ENCODE peak calls at places on chromosomes 1 and 21, in five cellular contexts. G is OCI-LY7; H is fibroblast of lung; M is naive thymus-derived CD4-positive, alpha-beta T cell; W is tibial artery. D is an unnamed sample.

GRCh38 chr1:40944326-40944725 is 35.2 kb upstream of the CTPS1 start:
- DNase-seq in G (no peak), H (peak; percentile 94), M (no peak), W (peak; percentile 51), D (no peak)

GRCh38 chr1:110696818-110697217 is 22.1 kb upstream of the KCNA3 start:
- DNase-seq in G (no peak), H (no peak), M (no peak), W (no peak), D (no peak)

GRCh38 chr1:56329970-56330369 is 249.4 kb downstream of the PLPP3 start:
- DNase-seq in G (no peak), H (peak; percentile 54), M (no peak), W (no peak), D (no peak)

GRCh38 chr1:232538224-232538942 is 91.5 kb downstream of the SIPA1L2 start:
- DNase-seq in G (no peak), H (peak; percentile 31), M (no peak), W (no peak), D (no peak)

GRCh38 chr1:12034381-12034801 is 15.1 kb downstream of the MIIP start:
- DNase-seq in G (no peak), H (peak; percentile 66), M (no peak), W (no peak), D (no peak)

GRCh38 chr1:160534823-160535605 is 12.0 kb upstream of the SLAMF6 start:
- DNase-seq in G (peak; percentile 50), H (no peak), M (peak; percentile 13), W (no peak), D (no peak)

GRCh38 chr1:93591291-93591832 is 90.3 kb downstream of the BCAR3 start:
- DNase-seq in G (no peak), H (no peak), M (no peak), W (no peak), D (no peak)

GRCh38 chr1:202122639-202123335 is at the start of gene GPR37L1:
- DNase-seq in G (no peak), H (peak; percentile 55), M (no peak), W (peak; percentile 50), D (no peak)

GRCh38 chr1:87226341-87226760 is 102.3 kb upstream of the LMO4 start:
- DNase-seq in G (no peak), H (peak; percentile 97), M (no peak), W (peak; percentile 67), D (peak; percentile 56)

GRCh38 chr1:98749152-98749756 is 87.7 kb downstream of the SNX7 start:
- DNase-seq in G (peak; percentile 37), H (peak; percentile 39), M (peak; percentile 15), W (no peak), D (no peak)

GRCh38 chr1:33321178-33321577 is 280 bp upstream of the A3GALT2 start:
- DNase-seq in G (no peak), H (no peak), M (no peak), W (no peak), D (no peak)

GRCh38 chr1:241424480-241424971 is 67.5 kb upstream of the RGS7 start:
- DNase-seq in G (no peak), H (no peak), M (no peak), W (no peak), D (no peak)

GRCh38 chr1:25773441-25774125 is 26.4 kb upstream of the SELENON start:
- DNase-seq in G (no peak), H (no peak), M (no peak), W (no peak), D (peak; percentile 44)

GRCh38 chr1:237043846-237044636 is 2.1 kb downstream of the RYR2 start:
- DNase-seq in G (no peak), H (no peak), M (no peak), W (no peak), D (no peak)

GRCh38 chr1:11400567-11400966 is 78.4 kb upstream of the DISP3 start:
- DNase-seq in G (no peak), H (no peak), M (no peak), W (no peak), D (no peak)

GRCh38 chr1:46657775-46658174 is 10.4 kb downstream of the ATPAF1 start:
- DNase-seq in G (no peak), H (no peak), M (no peak), W (no peak), D (no peak)

GRCh38 chr21:25565272-25566199 is 41.7 kb downstream of the MRPL39 start:
- DNase-seq in G (no peak), H (no peak), M (no peak), W (no peak), D (no peak)

GRCh38 chr1:25756210-25756609 is 43.8 kb upstream of the SELENON start:
- DNase-seq in G (no peak), H (no peak), M (no peak), W (no peak), D (no peak)

GRCh38 chr1:185017338-185017737 is 28.0 kb upstream of the RNF2 start:
- DNase-seq in G (no peak), H (peak; percentile 91), M (no peak), W (no peak), D (no peak)

GRCh38 chr1:231938651-231939050 is 312.1 kb downstream of the DISC1 start:
- DNase-seq in G (no peak), H (peak; percentile 38), M (no peak), W (no peak), D (no peak)

GRCh38 chr1:94014635-94015488 is 105.6 kb upstream of the GCLM start:
- DNase-seq in G (no peak), H (peak; percentile 37), M (no peak), W (no peak), D (no peak)

GRCh38 chr1:41931578-41931977 is 12.9 kb upstream of the HIVEP3 start:
- DNase-seq in G (no peak), H (no peak), M (no peak), W (no peak), D (no peak)

GRCh38 chr1:230308039-230308438 is 118.1 kb downstream of the PGBD5 start:
- DNase-seq in G (no peak), H (peak; percentile 65), M (no peak), W (peak; percentile 35), D (peak; percentile 93)

GRCh38 chr1:31234870-31235269 is 4.8 kb downstream of the NKAIN1 start:
- DNase-seq in G (no peak), H (no peak), M (no peak), W (no peak), D (no peak)

GRCh38 chr1:232440325-232441059 is 189.4 kb downstream of the SIPA1L2 start:
- DNase-seq in G (no peak), H (no peak), M (no peak), W (no peak), D (no peak)

GRCh38 chr1:94399449-94399848 is 18.7 kb upstream of the ABCD3 start:
- DNase-seq in G (no peak), H (no peak), M (no peak), W (no peak), D (no peak)

GRCh38 chr21:25885405-25885804 is 150.6 kb downstream of the GABPA start:
- DNase-seq in G (no peak), H (no peak), M (no peak), W (no peak), D (no peak)

GRCh38 chr1:179876289-179876715 is 1.3 kb downstream of the TOR1AIP2 start:
- DNase-seq in G (peak; percentile 14), H (peak; percentile 36), M (no peak), W (no peak), D (no peak)

GRCh38 chr21:25953659-25954058 is 216.9 kb downstream of the APP start:
- DNase-seq in G (no peak), H (no peak), M (no peak), W (no peak), D (no peak)

GRCh38 chr1:20358761-20359263 is 68.1 kb downstream of the VWA5B1 start:
- DNase-seq in G (no peak), H (peak; percentile 95), M (no peak), W (no peak), D (peak; percentile 86)

GRCh38 chr1:53327183-53327941 is 508 bp downstream of the LRP8 start:
- DNase-seq in G (peak; percentile 78), H (no peak), M (peak; percentile 52), W (no peak), D (peak; percentile 34)

GRCh38 chr1:21520899-21521716 is 11.9 kb downstream of the ALPL start:
- DNase-seq in G (no peak), H (peak; percentile 43), M (no peak), W (no peak), D (no peak)

GRCh38 chr1:49842596-49842995 is 181.2 kb downstream of the AGBL4 start:
- DNase-seq in G (no peak), H (no peak), M (no peak), W (no peak), D (no peak)
- H3K9me3 ChIP-seq in G (no peaks in the 10 kb centered on the region), H (no peaks in the 10 kb centered on the region), M (no peaks in the 10 kb centered on the region), W (no peaks in the 10 kb centered on the region), D (peaks cover 52% of the 10 kb centered on the region)

GRCh38 chr1:79633456-79633855 is 626.9 kb upstream of the ADGRL4 start:
- DNase-seq in G (no peak), H (peak; percentile 88), M (no peak), W (no peak), D (no peak)

DNA sequence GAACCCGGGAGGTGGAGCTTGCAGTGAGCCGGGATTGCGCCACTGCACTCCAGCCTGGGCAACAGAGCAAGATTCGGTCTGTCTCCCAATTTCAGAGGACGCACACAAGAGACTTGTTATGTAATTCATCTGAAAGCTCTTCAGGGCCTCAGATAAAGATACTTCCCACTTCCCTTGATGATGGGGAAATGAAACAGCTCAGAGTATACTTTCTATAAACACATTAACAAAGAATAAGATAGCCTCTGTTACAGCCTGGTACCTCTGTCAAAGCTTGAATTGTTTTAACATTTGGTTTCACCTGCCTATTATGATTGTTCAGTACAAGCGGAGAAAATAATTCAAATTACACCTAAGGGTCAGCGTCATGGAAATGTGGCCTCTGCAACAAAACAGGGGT is 622.9 kb upstream of the ADGRL4 start:
- DNase-seq in G (peak; percentile 34), H (no peak), M (no peak), W (no peak), D (no peak)
- H3K9me3 ChIP-seq in G (no peaks in the 10 kb centered on the region), H (no peaks in the 10 kb centered on the region), M (no peaks in the 10 kb centered on the region), W (no peaks in the 10 kb centered on the region), D (no peaks in the 10 kb centered on the region)

GRCh38 chr1:166716620-166717019 is 122.7 kb upstream of the POGK start:
- DNase-seq in G (no peak), H (no peak), M (no peak), W (no peak), D (no peak)

DNA sequence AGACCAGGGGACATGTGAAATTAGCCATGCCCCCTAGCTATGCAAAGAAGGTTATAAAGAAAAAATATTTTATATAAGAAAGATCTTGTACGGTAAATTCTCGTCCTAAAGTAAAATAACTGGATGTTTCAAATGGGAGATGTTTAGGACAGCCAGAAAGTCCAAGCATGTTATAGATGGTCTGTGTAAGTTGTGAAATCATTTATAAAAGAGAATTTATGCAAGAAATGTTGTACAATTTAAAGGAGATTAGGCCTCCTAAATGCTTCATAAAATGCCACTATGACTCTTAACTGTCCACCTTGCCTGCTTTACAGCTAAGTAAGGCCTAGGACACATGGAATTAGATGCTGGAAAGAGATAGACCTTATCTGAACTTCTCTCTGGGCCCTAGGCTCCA is 118.1 kb upstream of the POGK start:
- DNase-seq in G (peak; percentile 34), H (no peak), M (no peak), W (no peak), D (no peak)
- H3K9me3 ChIP-seq in G (peaks cover 19% of the 10 kb centered on the region), H (no peaks in the 10 kb centered on the region), M (no peaks in the 10 kb centered on the region), W (no peaks in the 10 kb centered on the region), D (peaks cover 25% of the 10 kb centered on the region)

DNA sequence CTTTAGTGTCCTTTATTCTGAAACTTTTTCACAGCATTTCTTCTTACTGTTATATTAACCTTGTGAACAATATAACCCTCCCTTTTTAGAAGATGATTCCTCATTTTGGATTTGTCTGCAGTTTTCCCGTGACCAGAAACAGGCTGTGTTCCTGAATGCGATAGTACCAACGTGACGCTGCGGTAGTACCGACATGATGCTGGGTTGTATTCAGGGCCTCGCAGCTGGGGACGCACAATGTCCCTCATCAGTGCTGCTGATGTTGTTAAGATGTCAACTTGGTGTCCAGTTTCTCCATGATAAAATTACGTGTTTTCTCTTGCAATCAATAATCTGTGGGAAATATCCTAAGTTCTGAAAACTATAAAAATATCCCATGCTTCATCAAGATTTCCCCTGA is 761.4 kb upstream of the TPTE start:
- DNase-seq in G (no peak), H (no peak), M (no peak), W (no peak), D (no peak)
- H3K9me3 ChIP-seq in G (peaks cover 53% of the 10 kb centered on the region), H (peaks cover 4% of the 10 kb centered on the region), M (no peaks in the 10 kb centered on the region), W (peaks cover 3% of the 10 kb centered on the region), D (peaks cover 92% of the 10 kb centered on the region)

D was measured in mucosa of descending colon.